ENCODE peak calls at places on chromosomes 7 and 10, in eight cellular contexts. E, C, U, V, Z, Q, H and L are unnamed samples.
A peak's percentile ranks its signal among the peaks of the same experiment; 100 is the strongest.

GRCh38 chr7:92602352-92603088 is 12.3 kb upstream of the FAM133B start:
- DNase-seq in E (no peak), C (no peak), U (no peak), V (no peak), Z (no peak), Q (no peak), H (no peak), L (no peak)

GRCh38 chr7:63113713-63114285 is 884.9 kb upstream of the ZNF722 start:
- DNase-seq in E (no peak), C (no peak), U (no peak), V (no peak), Z (no peak), Q (no peak), H (no peak), L (no peak)

GRCh38 chr10:52615756-52616419 is 156.7 kb downstream of the MBL2 start:
- DNase-seq in E (no peak), C (no peak), U (no peak), V (peak; percentile 34), Z (no peak), Q (no peak), H (no peak), L (no peak)

GRCh38 chr7:72017756-72018155 is 394.4 kb downstream of the CALN1 start:
- DNase-seq in E (no peak), C (no peak), U (no peak), V (no peak), Z (no peak), Q (no peak), H (no peak), L (no peak)

GRCh38 chr10:73771722-73772279 is 10.0 kb upstream of the CHCHD1 start:
- DNase-seq in E (no peak), C (no peak), U (peak; percentile 93), V (no peak), Z (no peak), Q (peak; percentile 91), H (peak; percentile 64), L (peak; percentile 36)

GRCh38 chr10:106573106-106573505 is 591.4 kb downstream of the SORCS1 start:
- DNase-seq in E (no peak), C (no peak), U (no peak), V (peak; percentile 51), Z (no peak), Q (no peak), H (no peak), L (no peak)

GRCh38 chr7:75642810-75643486 is 95.8 kb downstream of the HIP1 start:
- DNase-seq in E (no peak), C (no peak), U (peak; percentile 36), V (peak; percentile 54), Z (no peak), Q (no peak), H (peak; percentile 74), L (peak; percentile 10)

GRCh38 chr7:21318190-21318915 is 109.5 kb upstream of the SP4 start:
- DNase-seq in E (no peak), C (no peak), U (no peak), V (no peak), Z (no peak), Q (no peak), H (no peak), L (no peak)

GRCh38 chr10:121041499-121041898 is 190.3 kb downstream of the WDR11 start:
- DNase-seq in E (no peak), C (no peak), U (no peak), V (no peak), Z (no peak), Q (no peak), H (no peak), L (no peak)

GRCh38 chr7:99392659-99393362 is 15.6 kb downstream of the PDAP1 start:
- DNase-seq in E (peak; percentile 76), C (peak; percentile 88), U (peak; percentile 84), V (peak; percentile 45), Z (no peak), Q (peak; percentile 82), H (peak; percentile 66), L (no peak)

GRCh38 chr7:27151945-27152815 is at the start of gene HOXA3:
- DNase-seq in E (peak; percentile 53), C (peak; percentile 90), U (no peak), V (no peak), Z (no peak), Q (peak; percentile 9), H (no peak), L (no peak)

GRCh38 chr10:68600041-68600778 is 40.1 kb downstream of the TET1 start:
- DNase-seq in E (peak; percentile 64), C (peak; percentile 76), U (peak; percentile 62), V (peak; percentile 89), Z (peak; percentile 14), Q (peak; percentile 57), H (peak; percentile 84), L (peak; percentile 54)

GRCh38 chr10:68601490-68602265 is 41.5 kb downstream of the TET1 start:
- DNase-seq in E (no peak), C (no peak), U (no peak), V (no peak), Z (no peak), Q (no peak), H (peak; percentile 13), L (no peak)

GRCh38 chr10:68597407-68597806 is 37.3 kb downstream of the TET1 start:
- DNase-seq in E (no peak), C (no peak), U (no peak), V (no peak), Z (no peak), Q (no peak), H (no peak), L (no peak)

GRCh38 chr10:68598978-68599753 is 39.0 kb downstream of the TET1 start:
- DNase-seq in E (peak; percentile 57), C (peak; percentile 69), U (peak; percentile 51), V (peak; percentile 33), Z (no peak), Q (peak; percentile 38), H (no peak), L (peak; percentile 32)

GRCh38 chr10:68599754-68600040 is 39.6 kb downstream of the TET1 start:
- DNase-seq in E (no peak), C (no peak), U (no peak), V (no peak), Z (no peak), Q (no peak), H (no peak), L (no peak)
- TF ChIP-seq CTCF in E (no peak), C (no peak), U (no peak), V (no peak), Z (no peak), Q (no peak), H (no peak), L (no peak)

GRCh38 chr7:151249732-151250072 is 1.2 kb upstream of the SMARCD3 start:
- DNase-seq in E (no peak), C (peak; percentile 92), U (peak; percentile 81), V (peak; percentile 46), Z (no peak), Q (peak; percentile 71), H (no peak), L (no peak)

GRCh38 chr7:151248191-151249033 is at the start of gene SMARCD3:
- DNase-seq in E (no peak), C (peak; percentile 82), U (peak; percentile 85), V (peak; percentile 59), Z (no peak), Q (peak; percentile 83), H (peak; percentile 61), L (no peak)

GRCh38 chr7:151247611-151248176 is 800 bp downstream of the SMARCD3 start:
- DNase-seq in E (no peak), C (peak; percentile 83), U (peak; percentile 43), V (no peak), Z (no peak), Q (no peak), H (no peak), L (no peak)

GRCh38 chr7:151250181-151251095 is 1.9 kb upstream of the SMARCD3 start:
- DNase-seq in E (no peak), C (peak; percentile 69), U (no peak), V (no peak), Z (no peak), Q (no peak), H (no peak), L (no peak)

DNA sequence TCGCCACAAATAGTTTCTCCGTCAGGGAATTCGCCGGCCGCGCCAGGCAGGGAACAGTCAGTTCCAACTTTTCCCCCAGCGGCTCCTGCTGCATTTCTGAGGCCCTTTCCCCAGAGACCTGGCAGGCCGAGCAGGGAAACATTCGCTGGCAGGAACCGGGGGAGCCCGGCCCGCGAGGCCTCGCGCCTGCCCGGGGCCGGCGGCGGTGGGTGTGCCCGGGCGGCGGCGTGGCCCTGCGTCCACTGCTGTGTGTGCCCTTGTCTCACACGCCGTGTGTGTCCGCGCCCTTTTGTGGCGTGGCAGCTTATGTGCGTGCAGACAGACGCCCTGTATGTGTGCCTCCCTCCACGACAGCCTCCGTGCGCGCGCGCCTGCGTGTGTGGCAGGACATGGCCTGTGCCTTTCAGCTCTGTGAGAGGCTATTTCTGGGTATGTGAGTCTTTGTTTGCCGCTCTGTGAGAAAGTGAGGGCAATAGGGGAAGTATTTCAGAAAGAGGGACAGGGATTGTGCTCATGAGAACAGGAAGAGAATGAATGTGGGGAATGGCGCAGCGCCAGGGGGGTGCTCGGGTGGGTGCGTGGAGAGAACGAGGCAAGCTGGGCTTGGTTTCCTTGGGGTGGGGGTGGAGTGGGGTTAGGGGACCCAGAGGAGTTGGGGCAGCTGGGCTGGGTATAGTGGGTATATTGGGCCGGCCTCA is 689 bp upstream of the SMARCD3 start:
- DNase-seq in E (no peak), C (peak; percentile 92), U (peak; percentile 58), V (peak; percentile 47), Z (no peak), Q (peak; percentile 72), H (no peak), L (no peak)
- H3K27ac ChIP-seq in E (peak overlapping the region; percentile 94), C (peak overlapping the region; percentile 98), U (peak overlapping the region; percentile 98), V (peak overlapping the region; percentile 69), Z (peak overlapping the region; percentile 71), Q (peak overlapping the region; percentile 99), H (no peak overlapping the region), L (peak overlapping the region; percentile 77)

DNA sequence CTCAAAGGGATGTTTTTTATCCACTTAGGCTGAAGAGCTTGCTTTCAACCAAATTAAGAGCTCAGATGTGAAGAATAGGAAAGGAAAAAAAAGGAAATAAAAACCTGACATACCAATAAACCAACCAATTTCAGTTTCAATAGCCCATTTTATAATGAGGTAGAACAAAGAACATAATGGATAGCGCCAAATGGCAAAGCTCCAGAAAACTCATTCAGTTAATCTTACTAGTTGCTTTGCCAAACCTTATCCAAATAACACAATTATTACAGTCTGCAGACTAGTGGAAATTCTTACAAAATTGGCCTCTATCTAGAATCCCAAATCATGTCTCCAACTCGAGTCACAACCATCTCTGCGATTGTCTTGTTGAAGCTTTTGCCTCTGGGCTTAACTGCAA is 337.0 kb downstream of the CRPPA start:
- DNase-seq in E (no peak), C (no peak), U (no peak), V (peak; percentile 52), Z (no peak), Q (no peak), H (no peak), L (no peak)
- H3K4me3 ChIP-seq in E (no peak overlapping the region), C (no peak overlapping the region), U (no peak overlapping the region), V (no peak overlapping the region), Z (no peak overlapping the region), Q (no peak overlapping the region), H (no peak overlapping the region), L (no peak overlapping the region)

DNA sequence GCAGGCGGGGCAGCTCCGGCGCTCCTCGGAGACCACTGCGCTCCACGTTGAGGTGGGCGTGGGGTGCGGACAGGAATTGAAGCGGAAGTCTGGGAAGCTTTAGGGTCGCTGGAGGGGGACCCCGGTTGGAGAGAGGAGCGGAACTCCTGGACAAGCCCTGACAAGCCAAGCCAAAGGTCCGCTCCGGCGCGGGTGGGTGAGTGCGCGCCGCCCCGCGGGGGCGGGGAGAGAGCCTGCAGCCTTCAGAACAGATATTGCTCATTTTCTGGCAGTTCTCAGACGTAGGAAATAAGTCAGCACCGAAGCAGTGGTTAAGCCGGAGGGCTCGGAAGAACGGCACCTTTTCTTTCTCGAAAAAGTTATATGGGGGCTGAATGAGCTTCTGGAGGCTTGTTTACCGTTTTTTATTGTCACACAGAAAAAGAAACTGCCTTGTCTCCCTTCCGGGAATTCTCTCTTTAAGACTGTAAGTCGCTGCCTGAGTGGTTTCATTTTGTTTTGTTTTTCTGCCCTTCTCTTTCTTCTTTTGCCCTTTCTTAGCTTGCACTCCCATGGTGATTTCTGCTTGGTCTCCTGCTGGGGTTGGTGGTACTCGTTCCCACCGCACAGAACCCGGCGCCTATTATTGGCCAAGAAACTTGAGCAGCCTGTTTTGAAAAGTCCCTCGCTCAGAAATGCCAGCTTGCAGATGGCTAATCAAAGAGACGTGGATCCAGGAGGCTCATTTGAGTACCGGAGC is 732 bp downstream of the FAS start:
- DNase-seq in E (peak; percentile 55), C (peak; percentile 88), U (peak; percentile 81), V (peak; percentile 70), Z (no peak), Q (peak; percentile 83), H (peak; percentile 64), L (no peak)
- TF ChIP-seq CTCF in E (no peak), C (peak; percentile 12), U (peak; percentile 25), V (no peak), Z (no peak), Q (peak; percentile 31), H (peak; percentile 48), L (peak; percentile 22)